ENCODE peak calls at places on chromosomes 6 and 20, in four cellular contexts. U is HS-27A, A is AG10803, Z is lower lobe of right lung. Y is an unnamed sample.

GRCh38 chr20:34420146-34420545 is 57.1 kb downstream of the ITCH start:
- DNase-seq in U (no peak), A (no peak), Z (no peak), Y (no peak)

GRCh38 chr20:47126709-47127108 is 229.8 kb downstream of the ZMYND8 start:
- DNase-seq in U (peak), A (peak), Z (no peak), Y (no peak)

GRCh38 chr6:111129003-111129402 is 41.7 kb downstream of the SLC16A10 start:
- DNase-seq in U (no peak), A (no peak), Z (no peak), Y (no peak)

GRCh38 chr6:158631678-158632537 is 12.6 kb downstream of the DYNLT1 start:
- DNase-seq in U (no peak), A (peak), Z (no peak), Y (no peak)

GRCh38 chr20:36093025-36093803 is 61.3 kb upstream of the EPB41L1 start:
- DNase-seq in U (no peak), A (peak), Z (peak), Y (peak)

GRCh38 chr6:134065706-134066105 is 13.3 kb upstream of the SLC2A12 start:
- DNase-seq in U (no peak), A (peak), Z (no peak), Y (no peak)

GRCh38 chr6:38813026-38813425 is 97.9 kb downstream of the DNAH8 start:
- DNase-seq in U (no peak), A (no peak), Z (no peak), Y (no peak)

GRCh38 chr6:149895702-149896310 is 2.1 kb downstream of the RAET1E start:
- DNase-seq in U (peak), A (peak), Z (no peak), Y (peak)

GRCh38 chr6:121885399-121886152 is 450.1 kb downstream of the GJA1 start:
- DNase-seq in U (no peak), A (peak), Z (no peak), Y (no peak)

GRCh38 chr6:33697845-33698244 is 13.7 kb downstream of the UQCC2 start:
- DNase-seq in U (no peak), A (no peak), Z (peak), Y (peak)

GRCh38 chr6:159762681-159763293 is 942 bp downstream of the ACAT2 start:
- DNase-seq in U (no peak), A (no peak), Z (peak), Y (no peak)

GRCh38 chr6:33957391-33958207 is 153.8 kb upstream of the MLN start:
- DNase-seq in U (no peak), A (no peak), Z (no peak), Y (peak)

GRCh38 chr6:141451508-141452353 is 681.0 kb upstream of the GJE1 start:
- DNase-seq in U (peak), A (peak), Z (no peak), Y (no peak)

GRCh38 chr20:13613917-13614316 is 24.8 kb downstream of the TASP1 start:
- DNase-seq in U (no peak), A (peak), Z (no peak), Y (no peak)

GRCh38 chr6:167572841-167573271 is 248.0 kb downstream of the TTLL2 start:
- DNase-seq in U (no peak), A (no peak), Z (no peak), Y (no peak)

GRCh38 chr6:165204807-165205545 is 104.4 kb downstream of the C6orf118 start:
- DNase-seq in U (no peak), A (no peak), Z (no peak), Y (no peak)

GRCh38 chr20:22524393-22525015 is 59.9 kb downstream of the FOXA2 start:
- DNase-seq in U (no peak), A (no peak), Z (no peak), Y (no peak)

GRCh38 chr6:51098801-51099200 is 280.1 kb downstream of the TFAP2B start:
- DNase-seq in U (no peak), A (peak), Z (no peak), Y (no peak)

Y was measured in spleen.